ENCODE peak calls at places on chromosomes 1 and 21, in five cellular contexts. W is CD8-positive, alpha-beta memory T cell; F is AG09309; B is T follicular helper cell; U is erythroblast. K is an unnamed sample.

GRCh38 chr21:45388611-45389296 is 16.2 kb upstream of the COL18A1 start:
- DNase-seq in U (no peak), B (no peak), W (no peak), F (no peak), K (no peak)

GRCh38 chr21:42513151-42513984 is at the start of gene SLC37A1:
- DNase-seq in B (no peak), F (no peak), U (peak), W (peak), K (peak)

GRCh38 chr1:40633563-40634376 is 31.7 kb downstream of the RIMS3 start:
- DNase-seq in F (no peak), W (no peak), B (no peak), U (peak), K (no peak)

GRCh38 chr1:93907718-93908117 is 1.5 kb downstream of the GCLM start:
- DNase-seq in W (no peak), F (peak), B (no peak), U (peak), K (no peak)

GRCh38 chr1:195765099-195765498 is 843.1 kb downstream of the KCNT2 start:
- DNase-seq in W (no peak), F (no peak), U (no peak), B (no peak), K (no peak)

GRCh38 chr1:171984850-171985485 is 143.7 kb downstream of the DNM3 start:
- DNase-seq in F (no peak), B (no peak), U (peak), W (no peak), K (no peak)

GRCh38 chr1:116203192-116203723 is 92.1 kb downstream of the MAB21L3 start:
- DNase-seq in U (no peak), F (no peak), B (no peak), W (no peak), K (no peak)

GRCh38 chr1:198935371-198935921 is 296.6 kb downstream of the PTPRC start:
- DNase-seq in W (peak), F (peak), B (peak), U (peak), K (peak)

GRCh38 chr1:21598904-21599303 is 70.3 kb downstream of the RAP1GAP start:
- DNase-seq in B (no peak), F (no peak), U (no peak), W (no peak), K (no peak)

GRCh38 chr1:44672254-44672955 is 1.9 kb downstream of the TMEM53 start:
- DNase-seq in U (no peak), W (no peak), F (no peak), B (no peak), K (no peak)

GRCh38 chr1:104953555-104953954 is 1203.9 kb downstream of the AMY1C start:
- DNase-seq in F (no peak), B (no peak), U (no peak), W (no peak), K (no peak)

GRCh38 chr1:33338495-33339211 is 17.8 kb upstream of the A3GALT2 start:
- DNase-seq in W (no peak), U (no peak), B (no peak), F (peak), K (no peak)

GRCh38 chr1:24900486-24900849 is 29.6 kb downstream of the RUNX3 start:
- DNase-seq in U (no peak), W (no peak), F (no peak), B (no peak), K (no peak)

GRCh38 chr1:151058682-151059341 is 610 bp downstream of the CDC42SE1 start:
- DNase-seq in F (no peak), W (no peak), B (no peak), U (peak), K (peak)

GRCh38 chr1:28915036-28915895 is 897 bp downstream of the EPB41 start:
- DNase-seq in W (peak), F (no peak), U (peak), B (peak), K (peak)

GRCh38 chr1:67713071-67713806 is 28.2 kb downstream of the GADD45A start:
- DNase-seq in W (no peak), B (no peak), U (peak), F (peak), K (no peak)

GRCh38 chr1:13585996-13586395 is 2.4 kb downstream of the PDPN start:
- DNase-seq in F (no peak), W (no peak), B (no peak), U (no peak), K (no peak)

GRCh38 chr21:39016740-39017315 is 166.4 kb downstream of the PSMG1 start:
- DNase-seq in F (peak), W (no peak), B (no peak), U (no peak), K (no peak)

GRCh38 chr1:27542463-27543273 is 52.7 kb upstream of the WASF2 start:
- DNase-seq in F (no peak), B (no peak), U (peak), W (no peak), K (no peak)

K was measured in CD8-positive, alpha-beta T cell.